ENCODE peak calls at places on chromosomes 16 and 17, in five cellular contexts. V is HFFc6, D is pancreas, C is left lung, O is upper lobe of right lung. H is an unnamed sample.

GRCh38 chr17:4944554-4945175 is 3.7 kb downstream of the PFN1 start:
- DNase-seq in V (no peak), D (peak), C (peak), O (no peak), H (no peak)

GRCh38 chr16:79134300-79134699 is 466.2 kb downstream of the MAF start:
- DNase-seq in V (no peak), D (no peak), C (no peak), O (no peak), H (no peak)

GRCh38 chr17:79942011-79942405 is 93.7 kb downstream of the TBC1D16 start:
- DNase-seq in V (no peak), D (peak), C (peak), O (peak), H (no peak)

GRCh38 chr16:85136705-85137322 is 24.5 kb upstream of the CIBAR2 start:
- DNase-seq in V (no peak), D (no peak), C (no peak), O (peak), H (no peak)

GRCh38 chr17:43402078-43402477 is 3.3 kb downstream of the ARL4D start:
- DNase-seq in V (no peak), D (no peak), C (no peak), O (no peak), H (no peak)

GRCh38 chr16:73797115-73797514 is 499.5 kb upstream of the PSMD7 start:
- DNase-seq in V (no peak), D (no peak), C (no peak), O (no peak), H (no peak)

GRCh38 chr17:32335647-32336046 is 6.3 kb downstream of the C17orf75 start:
- DNase-seq in V (peak), D (no peak), C (no peak), O (no peak), H (no peak)

GRCh38 chr16:1775846-1776671 is 3.1 kb upstream of the MRPS34 start:
- DNase-seq in V (no peak), D (peak), C (no peak), O (no peak), H (no peak)

GRCh38 chr16:87117936-87118335 is 199.3 kb downstream of the C16orf95 start:
- DNase-seq in V (no peak), D (no peak), C (no peak), O (no peak), H (peak)

GRCh38 chr17:61461967-61462733 is 9.9 kb downstream of the TBX4 start:
- DNase-seq in V (no peak), D (peak), C (no peak), O (no peak), H (no peak)

GRCh38 chr16:54473201-54473993 is 186.8 kb upstream of the IRX3 start:
- DNase-seq in V (no peak), D (no peak), C (no peak), O (no peak), H (no peak)

GRCh38 chr17:16435951-16436886 is 20.8 kb downstream of the TRPV2 start:
- DNase-seq in V (no peak), D (no peak), C (no peak), O (no peak), H (no peak)

GRCh38 chr16:49027420-49027819 is 254.2 kb downstream of the CBLN1 start:
- DNase-seq in V (no peak), D (no peak), C (no peak), O (no peak), H (no peak)

GRCh38 chr17:78141437-78142112 is 4.6 kb upstream of the C17orf99 start:
- DNase-seq in V (no peak), D (peak), C (no peak), O (no peak), H (no peak)

GRCh38 chr17:67637901-67638641 is 79.7 kb upstream of the NOL11 start:
- DNase-seq in V (no peak), D (no peak), C (no peak), O (peak), H (no peak)

GRCh38 chr17:76714336-76714735 is 3.6 kb upstream of the MXRA7 start:
- DNase-seq in V (no peak), D (no peak), C (no peak), O (no peak), H (no peak)

GRCh38 chr16:66746682-66747081 is 4.7 kb downstream of the DYNC1LI2 start:
- DNase-seq in V (no peak), D (no peak), C (no peak), O (no peak), H (no peak)

GRCh38 chr17:10556301-10557005 is 7.0 kb upstream of the MYH2 start:
- DNase-seq in V (no peak), D (no peak), C (no peak), O (no peak), H (no peak)

GRCh38 chr16:85435298-85435697 is 177.8 kb upstream of the GSE1 start:
- DNase-seq in V (no peak), D (peak), C (no peak), O (no peak), H (no peak)

GRCh38 chr17:28177351-28177750 is 134.9 kb downstream of the NLK start:
- DNase-seq in V (no peak), D (no peak), C (no peak), O (no peak), H (no peak)

GRCh38 chr16:9364721-9365693 is 273.6 kb downstream of the HAPSTR1 start:
- DNase-seq in V (no peak), D (peak), C (no peak), O (peak), H (no peak)

GRCh38 chr16:88920618-88921602 is 54.5 kb upstream of the PABPN1L start:
- DNase-seq in V (no peak), D (no peak), C (no peak), O (no peak), H (peak)

GRCh38 chr16:3659200-3659599 is 4.7 kb downstream of the DNASE1 start:
- DNase-seq in V (no peak), D (no peak), C (no peak), O (no peak), H (no peak)

GRCh38 chr17:78541488-78542237 is 35.5 kb downstream of the DNAH17 start:
- DNase-seq in V (no peak), D (no peak), C (no peak), O (peak), H (no peak)

GRCh38 chr17:50255766-50256480 is 18.3 kb upstream of the TMEM92 start:
- DNase-seq in V (no peak), D (no peak), C (no peak), O (no peak), H (no peak)

GRCh38 chr16:27805828-27806351 is 255.9 kb downstream of the KATNIP start:
- DNase-seq in V (no peak), D (no peak), C (no peak), O (no peak), H (no peak)

GRCh38 chr17:82330322-82331239 is 3.0 kb downstream of the SECTM1 start:
- DNase-seq in V (no peak), D (peak), C (peak), O (peak), H (no peak)

GRCh38 chr16:74309789-74310781 is 13.5 kb downstream of the PSMD7 start:
- DNase-seq in V (peak), D (no peak), C (no peak), O (no peak), H (peak)

GRCh38 chr17:49820773-49821172 is 27.1 kb downstream of the TAC4 start:
- DNase-seq in V (no peak), D (no peak), C (no peak), O (no peak), H (no peak)

GRCh38 chr16:29742683-29743275 is 3.0 kb downstream of the C16orf54 start:
- DNase-seq in V (no peak), D (no peak), C (no peak), O (no peak), H (no peak)

GRCh38 chr17:49201481-49201927 is 8.9 kb downstream of the GNGT2 start:
- DNase-seq in V (peak), D (no peak), C (no peak), O (peak), H (no peak)

GRCh38 chr17:57328109-57328882 is 72.0 kb downstream of the MSI2 start:
- DNase-seq in V (no peak), D (no peak), C (no peak), O (no peak), H (no peak)

GRCh38 chr16:53833145-53833544 is 129.2 kb downstream of the FTO start:
- DNase-seq in V (no peak), D (no peak), C (no peak), O (no peak), H (no peak)

GRCh38 chr17:71084219-71084618 is 914.9 kb downstream of the KCNJ2 start:
- DNase-seq in V (peak), D (no peak), C (no peak), O (no peak), H (peak)

GRCh38 chr16:19118938-19119431 is 5.2 kb downstream of the ITPRIPL2 start:
- DNase-seq in V (peak), D (no peak), C (no peak), O (no peak), H (no peak)

GRCh38 chr17:17792551-17793377 is 44.0 kb downstream of the SREBF1 start:
- DNase-seq in V (peak), D (peak), C (no peak), O (no peak), H (peak)

GRCh38 chr17:49290690-49291326 is 60.2 kb upstream of the PHOSPHO1 start:
- DNase-seq in V (peak), D (no peak), C (no peak), O (no peak), H (peak)

GRCh38 chr17:8222380-8222629 is 11.9 kb upstream of the AURKB start:
- DNase-seq in V (no peak), D (no peak), C (no peak), O (no peak), H (no peak)

GRCh38 chr16:67014641-67015315 is 14.2 kb upstream of the CBFB start:
- DNase-seq in V (no peak), D (no peak), C (no peak), O (peak), H (no peak)

GRCh38 chr17:80984749-80985148 is 6.9 kb upstream of the CHMP6 start:
- DNase-seq in V (peak), D (no peak), C (no peak), O (no peak), H (no peak)
- TF ChIP-seq CTCF in V (peak), D (no peak), C (no peak), O (peak), H (no peak)

GRCh38 chr17:15273141-15273793 is 8.1 kb upstream of the PMP22 start:
- DNase-seq in V (peak), D (no peak), C (no peak), O (no peak), H (no peak)
- TF ChIP-seq CTCF in V (peak), D (no peak), C (no peak), O (no peak), H (no peak)

GRCh38 chr17:63434951-63435571 is 11.0 kb downstream of the CYB561 start:
- DNase-seq in V (peak), D (peak), C (peak), O (peak), H (no peak)
- TF ChIP-seq CTCF in V (peak), D (no peak), C (no peak), O (peak), H (peak)

GRCh38 chr16:11193494-11193893 is 62.5 kb downstream of the SOCS1 start:
- DNase-seq in V (no peak), D (no peak), C (no peak), O (no peak), H (no peak)

GRCh38 chr16:11191665-11192064 is 64.3 kb downstream of the SOCS1 start:
- DNase-seq in V (no peak), D (no peak), C (no peak), O (no peak), H (no peak)

GRCh38 chr16:11190585-11191565 is 65.1 kb downstream of the SOCS1 start:
- DNase-seq in V (peak), D (no peak), C (no peak), O (no peak), H (no peak)

GRCh38 chr16:11187522-11187921 is 68.5 kb downstream of the SOCS1 start:
- DNase-seq in V (no peak), D (no peak), C (no peak), O (no peak), H (no peak)

DNA sequence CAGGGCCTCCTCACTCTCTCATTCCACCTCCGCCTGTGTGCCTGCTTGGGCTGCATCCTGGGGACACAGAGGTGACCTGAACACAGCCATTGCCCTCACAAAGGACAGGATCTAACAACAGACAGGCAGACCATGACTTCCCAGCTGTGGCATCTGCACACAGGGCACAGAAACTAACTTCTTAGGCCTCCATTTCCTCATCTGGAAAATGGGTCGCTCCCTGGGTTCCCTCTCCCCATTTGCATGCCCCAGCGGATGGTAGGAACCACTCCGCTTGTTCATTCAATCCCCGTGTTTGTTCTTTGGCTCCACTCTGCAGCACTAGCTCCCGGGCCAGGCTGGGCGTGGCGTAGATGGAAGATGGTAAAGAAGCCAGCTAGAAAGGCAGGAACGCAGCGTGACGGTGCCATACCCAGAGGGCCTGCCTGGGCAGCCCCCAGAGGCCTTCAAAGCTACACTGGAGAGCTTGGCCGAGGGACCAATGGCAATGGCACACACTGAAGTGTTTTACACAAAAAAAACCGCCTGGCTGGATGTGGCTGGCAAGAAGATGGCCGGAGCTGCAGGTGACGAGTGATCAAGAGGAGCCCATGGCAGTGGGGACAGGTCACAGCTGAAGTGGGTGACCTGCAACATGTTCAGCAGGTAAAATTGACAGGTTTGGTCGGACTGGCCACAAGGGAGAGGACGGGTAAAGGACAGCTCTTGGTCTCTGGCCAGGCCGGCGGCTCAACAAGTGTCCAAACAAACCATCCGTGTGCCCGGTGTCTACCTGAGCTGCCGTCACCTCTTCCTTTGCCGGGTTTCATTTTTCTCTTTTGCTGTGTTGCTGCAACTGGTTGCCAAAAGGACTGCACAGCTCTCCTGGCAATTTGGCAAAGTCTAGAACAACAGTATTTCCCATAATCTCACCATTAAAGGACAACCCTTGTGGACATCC is 66.9 kb downstream of the SOCS1 start:
- DNase-seq in V (no peak), D (no peak), C (no peak), O (no peak), H (no peak)
- TF ChIP-seq CTCF in V (no peak), D (no peak), C (no peak), O (no peak), H (no peak)

H was measured in endothelial cell.